ENCODE peak calls at places on chromosomes 11 and 22, in four cellular contexts. K, S, B and J are unnamed samples.

GRCh38 chr11:61870429-61871039 is 20.8 kb downstream of the FADS3 start:
- DNase-seq in K (no peak), S (no peak), B (no peak), J (no peak)

GRCh38 chr11:101552893-101553292 is 30.9 kb downstream of the TRPC6 start:
- DNase-seq in K (no peak), S (no peak), B (no peak), J (no peak)

GRCh38 chr11:79155237-79155636 is 285.6 kb downstream of the TENM4 start:
- DNase-seq in K (no peak), S (no peak), B (no peak), J (no peak)

GRCh38 chr11:102115557-102115956 is 5.3 kb downstream of the YAP1 start:
- DNase-seq in K (no peak), S (no peak), B (no peak), J (no peak)

GRCh38 chr11:62449451-62449851 is 30.6 kb downstream of the SCGB1A1 start:
- DNase-seq in K (no peak), S (no peak), B (no peak), J (no peak)

GRCh38 chr11:35930466-35930865 is 13.4 kb upstream of the LDLRAD3 start:
- DNase-seq in K (no peak), S (no peak), B (no peak), J (no peak)

GRCh38 chr11:45615182-45615792 is 50.1 kb downstream of the CHST1 start:
- DNase-seq in K (no peak), S (no peak), B (no peak), J (no peak)

GRCh38 chr11:12157241-12157661 is 46.9 kb downstream of the MICAL2 start:
- DNase-seq in K (no peak), S (no peak), B (no peak), J (no peak)

GRCh38 chr11:96424693-96425092 is 34.9 kb downstream of the JRKL start:
- DNase-seq in K (no peak), S (no peak), B (no peak), J (no peak)

GRCh38 chr11:4991066-4991465 is 3.6 kb upstream of the OR51L1 start:
- DNase-seq in K (no peak), S (no peak), B (no peak), J (no peak)

GRCh38 chr11:6566704-6567370 is 36.6 kb downstream of the RRP8 start:
- DNase-seq in K (no peak), S (no peak), B (no peak), J (no peak)

GRCh38 chr11:40387240-40387980 is 1072.0 kb downstream of the LRRC4C start:
- DNase-seq in K (no peak), S (no peak), B (no peak), J (no peak)

GRCh38 chr11:17386331-17387084 is 2.0 kb downstream of the KCNJ11 start:
- DNase-seq in K (peak), S (no peak), B (peak), J (no peak)

GRCh38 chr11:8654503-8654902 is 28.0 kb downstream of the TRIM66 start:
- DNase-seq in K (no peak), S (no peak), B (no peak), J (no peak)

GRCh38 chr22:23553922-23554870 is 25.9 kb downstream of the IGLL1 start:
- DNase-seq in K (no peak), S (peak), B (no peak), J (no peak)

GRCh38 chr11:34679681-34680080 is 58.8 kb downstream of the EHF start:
- DNase-seq in K (peak), S (no peak), B (no peak), J (no peak)

GRCh38 chr22:44024288-44024908 is at the start of gene PARVB:
- DNase-seq in K (no peak), S (peak), B (no peak), J (no peak)

GRCh38 chr11:44266056-44266780 is 43.7 kb downstream of the ALX4 start:
- DNase-seq in K (no peak), S (no peak), B (no peak), J (no peak)

GRCh38 chr11:27621440-27622161 is 78.7 kb downstream of the BDNF start:
- DNase-seq in K (peak), S (no peak), B (no peak), J (no peak)

GRCh38 chr11:8067567-8067928 is 13.5 kb upstream of the TUB start:
- DNase-seq in K (no peak), S (no peak), B (no peak), J (no peak)

GRCh38 chr22:41517172-41518047 is 26.9 kb downstream of the POLR3H start:
- DNase-seq in K (peak), S (no peak), B (no peak), J (peak)
- H3K27ac ChIP-seq in K (peak), S (no peak), B (no peak), J (peak)

DNA sequence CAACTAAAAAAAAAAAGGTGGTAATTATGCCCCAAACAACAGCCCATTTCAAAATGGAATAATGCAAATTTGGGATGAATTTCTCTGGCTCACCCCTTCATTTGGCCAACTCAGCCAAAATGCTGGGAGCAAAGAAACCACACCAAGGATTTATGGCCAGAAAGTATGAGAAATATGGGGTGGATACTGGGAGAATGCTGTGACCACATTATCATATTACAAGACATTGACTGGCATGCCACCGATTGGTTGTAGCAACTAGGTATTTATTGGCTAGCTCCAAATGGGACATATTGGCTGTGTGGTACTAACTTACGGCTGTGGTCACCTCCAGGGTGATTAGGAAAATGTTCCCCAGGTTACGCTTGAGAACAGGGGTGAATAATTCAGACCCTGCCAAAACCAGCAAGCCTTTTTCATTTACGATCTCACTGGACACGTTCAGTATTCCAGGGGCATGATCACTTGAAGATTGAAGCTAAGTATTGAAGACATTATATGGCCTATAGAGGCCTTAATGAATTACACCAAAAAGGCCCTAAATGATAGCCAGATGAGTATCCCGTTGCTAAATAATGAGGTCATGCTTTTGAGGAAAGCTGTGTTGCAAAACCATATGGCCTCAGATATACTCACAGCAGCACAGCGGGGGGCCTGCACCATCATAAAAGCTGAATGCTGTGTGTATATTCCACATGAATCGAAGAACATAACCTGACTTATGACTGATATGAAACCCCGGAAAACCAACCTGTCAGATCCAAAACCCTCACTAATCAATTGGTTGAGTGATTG is 3.8 kb upstream of the FDX1 start:
- DNase-seq in K (no peak), S (no peak), B (no peak), J (no peak)
- H3K27ac ChIP-seq in K (no peak), S (no peak), B (no peak), J (no peak)

GRCh38 chr22:33329398-33329797 is 271.2 kb upstream of the SYN3 start:
- DNase-seq in K (no peak), S (no peak), B (no peak), J (no peak)
- H3K27ac ChIP-seq in K (no peak), S (no peak), B (no peak), J (no peak)

DNA sequence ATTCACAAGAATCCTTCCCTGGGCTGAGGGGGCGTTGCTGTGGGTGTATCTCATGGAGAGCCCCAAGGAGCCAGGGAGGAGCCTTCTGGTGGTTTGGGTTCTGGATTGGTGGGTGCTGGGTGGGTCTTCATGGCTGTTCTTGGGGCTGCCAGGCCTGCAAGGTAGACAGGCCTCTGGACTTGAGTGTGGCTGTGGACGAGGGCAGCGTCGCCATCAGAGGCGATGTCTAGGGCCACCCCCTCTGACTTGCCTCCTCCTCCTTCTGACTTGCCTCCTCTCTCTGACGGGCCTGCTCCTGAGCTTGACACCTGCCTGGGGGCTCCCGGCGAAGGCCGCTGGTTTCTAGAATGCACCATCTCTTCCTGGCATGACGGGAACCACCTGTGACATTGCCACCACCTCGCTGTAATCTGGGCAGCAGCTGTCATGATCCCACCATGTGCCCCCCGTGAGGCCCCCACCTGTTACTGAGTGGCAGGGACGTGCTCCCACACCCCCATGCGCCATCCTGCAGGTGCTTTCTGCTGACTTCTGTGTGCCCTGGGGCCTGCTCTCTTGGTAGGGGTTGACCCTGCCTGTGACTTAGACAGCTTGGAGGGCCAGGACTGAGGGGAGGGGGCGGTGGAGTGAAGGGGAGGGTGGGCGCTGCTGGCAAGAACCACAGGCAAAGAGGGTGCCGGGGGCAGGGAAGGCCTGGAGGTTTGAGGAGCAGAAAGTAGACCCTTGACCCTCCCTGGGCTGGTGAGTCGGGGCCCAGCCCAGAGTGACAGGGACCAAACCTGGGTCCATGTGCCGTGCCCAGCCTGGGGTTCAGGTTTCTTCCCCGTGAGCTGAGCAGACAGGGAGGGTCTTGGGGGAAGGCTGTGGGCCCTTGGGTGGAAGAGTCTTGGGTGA is 17.5 kb downstream of the KCNQ1 start:
- DNase-seq in K (no peak), S (no peak), B (no peak), J (peak)
- H3K27ac ChIP-seq in K (peak), S (peak), B (no peak), J (peak)